ENCODE peak calls at places on chromosomes 6 and 20, in six cellular contexts. U, L, Z, N, K and I are unnamed samples.

GRCh38 chr6:113385020-113385431 is 472.1 kb upstream of the MARCKS start:
- DNase-seq in U (no peak), L (no peak), Z (no peak), N (no peak), K (no peak), I (no peak)

GRCh38 chr6:119791746-119792145 is 442.2 kb upstream of the MAN1A1 start:
- DNase-seq in U (no peak), L (no peak), Z (no peak), N (no peak), K (no peak), I (no peak)

GRCh38 chr6:13425971-13426931 is 61.1 kb downstream of the GFOD1 start:
- DNase-seq in U (no peak), L (no peak), Z (peak), N (no peak), K (no peak), I (no peak)

GRCh38 chr20:42447270-42447669 is 742.4 kb downstream of the PTPRT start:
- DNase-seq in U (no peak), L (no peak), Z (no peak), N (no peak), K (no peak), I (no peak)

GRCh38 chr6:99331531-99331930 is 17.9 kb downstream of the FAXC start:
- DNase-seq in U (no peak), L (no peak), Z (no peak), N (no peak), K (no peak), I (no peak)

GRCh38 chr6:136788069-136788902 is 4.0 kb downstream of the MAP3K5 start:
- DNase-seq in U (no peak), L (no peak), Z (no peak), N (no peak), K (no peak), I (no peak)

GRCh38 chr6:159451051-159451450 is 242.0 kb downstream of the SOD2 start:
- DNase-seq in U (no peak), L (no peak), Z (no peak), N (no peak), K (no peak), I (no peak)

GRCh38 chr20:37670426-37670825 is 23.4 kb upstream of the CTNNBL1 start:
- DNase-seq in U (no peak), L (no peak), Z (no peak), N (no peak), K (no peak), I (no peak)

GRCh38 chr6:15751721-15752350 is 89.0 kb upstream of the DTNBP1 start:
- DNase-seq in U (no peak), L (no peak), Z (no peak), N (no peak), K (no peak), I (no peak)

GRCh38 chr20:41347523-41348429 is 7.2 kb downstream of the LPIN3 start:
- DNase-seq in U (no peak), L (no peak), Z (no peak), N (no peak), K (no peak), I (no peak)

GRCh38 chr20:23889775-23890187 is 10.2 kb upstream of the CST5 start:
- DNase-seq in U (no peak), L (no peak), Z (peak), N (peak), K (peak), I (peak)

GRCh38 chr6:75292522-75292921 is 7.9 kb upstream of the TMEM30A start:
- DNase-seq in U (no peak), L (no peak), Z (no peak), N (no peak), K (no peak), I (no peak)

GRCh38 chr6:73968358-73968757 is 272.4 kb downstream of the CD109 start:
- DNase-seq in U (no peak), L (no peak), Z (no peak), N (no peak), K (no peak), I (no peak)

GRCh38 chr6:154187203-154187602 is 148.2 kb downstream of the OPRM1 start:
- DNase-seq in U (no peak), L (no peak), Z (no peak), N (no peak), K (no peak), I (no peak)

GRCh38 chr20:36275011-36275410 is 31.1 kb upstream of the DLGAP4 start:
- DNase-seq in U (peak), L (no peak), Z (no peak), N (no peak), K (no peak), I (no peak)

GRCh38 chr6:26029570-26029856 is 57.7 kb upstream of the HFE start:
- DNase-seq in U (no peak), L (no peak), Z (no peak), N (no peak), K (no peak), I (no peak)

GRCh38 chr6:12656841-12657435 is 59.6 kb upstream of the PHACTR1 start:
- DNase-seq in U (no peak), L (no peak), Z (no peak), N (no peak), K (no peak), I (no peak)

GRCh38 chr6:90375681-90376439 is 79.2 kb upstream of the BACH2 start:
- DNase-seq in U (no peak), L (no peak), Z (no peak), N (peak), K (no peak), I (no peak)

GRCh38 chr20:2399390-2399789 is 18.7 kb downstream of the TGM6 start:
- DNase-seq in U (no peak), L (no peak), Z (no peak), N (no peak), K (no peak), I (no peak)

GRCh38 chr20:2397091-2397490 is 16.4 kb downstream of the TGM6 start:
- DNase-seq in U (no peak), L (no peak), Z (no peak), N (no peak), K (no peak), I (no peak)

GRCh38 chr20:2396241-2396814 is 15.6 kb downstream of the TGM6 start:
- DNase-seq in U (no peak), L (no peak), Z (no peak), N (no peak), K (no peak), I (no peak)

GRCh38 chr20:2398453-2398852 is 17.8 kb downstream of the TGM6 start:
- DNase-seq in U (no peak), L (no peak), Z (no peak), N (no peak), K (no peak), I (no peak)

GRCh38 chr20:2397595-2398145 is 17.0 kb downstream of the TGM6 start:
- DNase-seq in U (no peak), L (no peak), Z (peak), N (no peak), K (no peak), I (no peak)
- TF ChIP-seq CTCF in U (no peak), L (no peak), Z (peak), N (no peak), K (no peak), I (peak)

GRCh38 chr6:150894191-150894744 is 28.8 kb downstream of the MTHFD1L start:
- DNase-seq in U (no peak), L (no peak), Z (no peak), N (no peak), K (no peak), I (no peak)

GRCh38 chr6:150897400-150897943 is 32.0 kb downstream of the MTHFD1L start:
- DNase-seq in U (peak), L (no peak), Z (no peak), N (no peak), K (no peak), I (peak)

GRCh38 chr6:150891886-150892485 is 26.5 kb downstream of the MTHFD1L start:
- DNase-seq in U (peak), L (peak), Z (peak), N (peak), K (peak), I (peak)

GRCh38 chr6:150895898-150896632 is 30.6 kb downstream of the MTHFD1L start:
- DNase-seq in U (no peak), L (no peak), Z (no peak), N (no peak), K (no peak), I (no peak)

GRCh38 chr6:150894935-150895686 is 29.6 kb downstream of the MTHFD1L start:
- DNase-seq in U (peak), L (no peak), Z (no peak), N (no peak), K (peak), I (peak)
- TF ChIP-seq CTCF in U (no peak), L (no peak), Z (peak), N (no peak), K (no peak), I (no peak)

GRCh38 chr6:142845624-142846458 is 99.1 kb downstream of the HIVEP2 start:
- DNase-seq in U (no peak), L (peak), Z (peak), N (peak), K (peak), I (no peak)
- TF ChIP-seq CTCF in U (no peak), L (no peak), Z (peak), N (no peak), K (no peak), I (no peak)

GRCh38 chr20:25571240-25571639 is 14.1 kb downstream of the NINL start:
- DNase-seq in U (no peak), L (no peak), Z (no peak), N (no peak), K (no peak), I (no peak)

GRCh38 chr20:25571817-25572216 is 13.5 kb downstream of the NINL start:
- DNase-seq in U (no peak), L (no peak), Z (peak), N (no peak), K (no peak), I (no peak)

GRCh38 chr20:25573288-25574251 is 11.8 kb downstream of the NINL start:
- DNase-seq in U (no peak), L (no peak), Z (peak), N (no peak), K (no peak), I (no peak)

GRCh38 chr20:25576783-25577530 is 8.4 kb downstream of the NINL start:
- DNase-seq in U (no peak), L (no peak), Z (no peak), N (no peak), K (no peak), I (no peak)

DNA sequence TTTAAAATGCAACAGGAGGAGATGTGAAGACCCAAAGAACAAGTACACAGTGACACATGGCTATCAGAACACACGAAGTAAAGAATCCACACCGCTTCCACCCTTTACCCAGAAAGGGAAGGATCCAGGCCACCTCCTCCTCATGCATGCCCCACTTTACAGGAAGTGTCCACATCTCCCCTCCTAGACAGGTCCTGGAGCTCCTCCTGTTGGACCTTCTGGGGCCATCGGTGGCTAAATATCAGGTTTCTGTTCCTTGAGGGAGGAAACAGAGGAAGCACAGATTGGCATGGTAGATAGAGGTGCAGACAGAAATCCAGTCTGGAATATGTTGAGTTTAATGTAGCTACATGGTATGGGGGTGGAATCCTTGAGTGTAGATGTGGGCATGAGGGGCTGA is 10.9 kb downstream of the NINL start:
- DNase-seq in U (no peak), L (no peak), Z (no peak), N (no peak), K (peak), I (no peak)
- TF ChIP-seq CTCF in U (no peak), L (no peak), Z (peak), N (no peak), K (no peak), I (no peak)

GRCh38 chr20:21125072-21125848 is 622 bp upstream of the KIZ start:
- DNase-seq in U (no peak), L (peak), Z (no peak), N (no peak), K (peak), I (no peak)
- TF ChIP-seq CTCF in U (no peak), L (no peak), Z (peak), N (no peak), K (no peak), I (no peak)

DNA sequence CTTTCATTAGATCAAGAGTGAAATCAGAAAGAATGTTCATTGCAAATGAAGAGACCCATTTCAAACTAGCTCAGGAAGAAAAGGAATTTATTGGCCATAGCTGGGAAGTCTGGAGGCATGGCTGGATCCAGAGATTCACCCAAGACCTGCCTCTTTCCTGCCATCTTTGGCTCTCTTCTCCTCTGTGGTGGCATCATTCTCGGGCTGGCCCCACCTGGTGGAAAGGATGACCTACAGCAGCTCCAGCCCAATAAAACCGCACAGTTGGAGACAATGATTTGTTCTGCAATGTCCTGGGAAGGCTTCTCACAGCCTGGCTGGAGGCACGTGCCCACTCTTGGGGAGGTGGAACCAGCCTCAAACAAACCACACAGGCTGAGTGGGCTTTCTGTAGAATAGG is 18.1 kb upstream of the FERMT1 start:
- DNase-seq in U (no peak), L (no peak), Z (peak), N (no peak), K (peak), I (no peak)
- TF ChIP-seq CTCF in U (no peak), L (no peak), Z (peak), N (no peak), K (no peak), I (peak)

GRCh38 chr20:62133864-62134263 is 9.3 kb downstream of the PSMA7 start:
- DNase-seq in U (no peak), L (no peak), Z (peak), N (no peak), K (no peak), I (no peak)
- TF ChIP-seq CTCF in U (no peak), L (no peak), Z (peak), N (no peak), K (no peak), I (peak)

DNA sequence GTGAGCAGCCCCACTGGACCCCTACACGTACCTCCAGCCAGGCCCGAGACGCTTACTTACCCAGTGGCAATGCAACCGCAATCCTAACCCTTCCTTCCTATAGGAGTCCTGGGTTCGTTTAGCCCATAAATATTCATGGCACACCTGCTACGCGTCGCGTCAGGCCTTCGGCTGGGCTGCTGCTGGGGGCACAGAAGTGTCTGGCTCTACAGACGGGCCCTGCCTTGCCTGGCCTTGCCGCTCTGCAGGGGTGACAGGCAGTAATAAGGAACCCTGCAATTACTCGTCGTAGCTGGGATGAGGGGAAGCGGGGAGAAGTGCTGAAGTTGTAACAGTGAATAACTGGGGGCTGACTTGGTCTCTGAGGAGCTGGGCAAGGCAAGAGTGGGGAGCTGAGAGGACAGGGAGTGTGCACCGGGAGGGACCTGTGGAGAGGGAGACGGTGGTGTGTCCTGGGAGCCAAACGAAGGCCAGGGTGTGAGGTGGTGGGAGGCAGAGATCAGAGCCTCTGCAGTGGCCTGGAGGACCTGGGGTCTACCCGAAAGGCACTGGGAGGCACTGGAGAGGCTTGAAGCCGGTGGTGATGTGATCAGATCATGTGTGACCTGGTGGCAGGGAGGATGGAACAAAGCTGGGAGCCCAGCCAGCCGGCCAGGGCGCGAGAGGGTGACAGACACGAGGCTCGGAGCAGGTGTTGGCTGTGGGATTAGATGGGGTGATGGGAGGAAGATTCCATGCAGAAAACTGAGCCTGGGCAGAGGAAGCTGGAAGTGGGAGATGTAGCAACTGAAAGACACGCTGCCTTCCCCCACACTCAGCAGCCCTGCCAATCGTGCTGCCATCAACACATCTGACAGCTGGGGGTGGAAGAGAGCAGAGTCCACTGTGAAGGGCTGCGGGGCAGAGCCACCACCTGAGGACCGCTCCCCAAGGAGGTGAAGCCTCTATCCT is 36.4 kb downstream of the PSMG4 start:
- DNase-seq in U (no peak), L (peak), Z (peak), N (no peak), K (peak), I (no peak)
- TF ChIP-seq CTCF in U (no peak), L (no peak), Z (peak), N (no peak), K (no peak), I (peak)